ENCODE peak calls at places on chromosomes 6 and 20, in five cellular contexts. H, L, P, M and B are unnamed samples.

GRCh38 chr6:26552640-26553189 is 14.5 kb downstream of the HMGN4 start:
- DNase-seq in H (no peak), L (no peak), P (no peak), M (no peak), B (no peak)

GRCh38 chr6:113375950-113376846 is 480.9 kb upstream of the MARCKS start:
- DNase-seq in H (no peak), L (no peak), P (no peak), M (peak; percentile 88), B (no peak)

GRCh38 chr20:51404297-51405060 is 138.0 kb downstream of the NFATC2 start:
- DNase-seq in H (no peak), L (no peak), P (no peak), M (no peak), B (no peak)

GRCh38 chr6:127592964-127593363 is 16.0 kb downstream of the C6orf58 start:
- DNase-seq in H (no peak), L (no peak), P (no peak), M (no peak), B (no peak)

GRCh38 chr6:33974030-33974429 is 170.2 kb upstream of the MLN start:
- DNase-seq in H (no peak), L (no peak), P (no peak), M (no peak), B (no peak)

GRCh38 chr6:2516059-2516458 is 234.7 kb downstream of the MYLK4 start:
- DNase-seq in H (no peak), L (no peak), P (no peak), M (no peak), B (no peak)

GRCh38 chr20:46994341-46994740 is 99.7 kb downstream of the EYA2 start:
- DNase-seq in H (no peak), L (no peak), P (no peak), M (no peak), B (no peak)

GRCh38 chr6:21505574-21505990 is 88.0 kb upstream of the SOX4 start:
- DNase-seq in H (no peak), L (no peak), P (no peak), M (no peak), B (no peak)

GRCh38 chr6:44080561-44081521 is 46.4 kb downstream of the MRPL14 start:
- DNase-seq in H (no peak), L (no peak), P (no peak), M (no peak), B (no peak)

GRCh38 chr6:31037692-31038091 is 27.4 kb downstream of the MUC22 start:
- DNase-seq in H (no peak), L (no peak), P (no peak), M (peak; percentile 73), B (no peak)

GRCh38 chr6:146582857-146583256 is 15.9 kb upstream of the ADGB start:
- DNase-seq in H (no peak), L (peak; percentile 71), P (peak; percentile 48), M (no peak), B (no peak)

GRCh38 chr20:62764156-62764935 is 31.9 kb upstream of the MRGBP start:
- DNase-seq in H (no peak), L (no peak), P (no peak), M (no peak), B (no peak)

GRCh38 chr20:5884465-5885335 is 65.6 kb downstream of the TRMT6 start:
- DNase-seq in H (no peak), L (no peak), P (no peak), M (no peak), B (no peak)

GRCh38 chr6:31609519-31610406 is 5.3 kb upstream of the AIF1 start:
- DNase-seq in H (no peak), L (no peak), P (no peak), M (no peak), B (no peak)

GRCh38 chr6:125100018-125100652 is 53.4 kb upstream of the TPD52L1 start:
- DNase-seq in H (no peak), L (no peak), P (no peak), M (no peak), B (no peak)

GRCh38 chr20:58546312-58546711 is 31.1 kb upstream of the APCDD1L start:
- DNase-seq in H (no peak), L (no peak), P (peak; percentile 3), M (no peak), B (no peak)

GRCh38 chr20:48858075-48858790 is 30.4 kb upstream of the PREX1 start:
- DNase-seq in H (no peak), L (peak; percentile 54), P (peak; percentile 36), M (no peak), B (no peak)

GRCh38 chr6:168514216-168514615 is 73.2 kb downstream of the SMOC2 start:
- DNase-seq in H (peak; percentile 18), L (no peak), P (peak; percentile 78), M (no peak), B (peak; percentile 62)

GRCh38 chr6:1849686-1850580 is 240.2 kb downstream of the FOXC1 start:
- DNase-seq in H (no peak), L (no peak), P (no peak), M (no peak), B (no peak)

GRCh38 chr6:45808041-45808440 is 207.6 kb downstream of the CLIC5 start:
- DNase-seq in H (no peak), L (no peak), P (no peak), M (no peak), B (no peak)

GRCh38 chr6:167826230-167827061 is at the start of gene AFDN:
- DNase-seq in H (peak; percentile 78), L (peak; percentile 51), P (peak; percentile 86), M (peak; percentile 59), B (peak; percentile 95)

GRCh38 chr6:67680297-67680932 is 954.7 kb upstream of the ADGRB3 start:
- DNase-seq in H (no peak), L (no peak), P (no peak), M (peak; percentile 17), B (no peak)

GRCh38 chr20:62524486-62524885 is 48.7 kb upstream of the GATA5 start:
- DNase-seq in H (no peak), L (no peak), P (no peak), M (no peak), B (peak; percentile 58)

GRCh38 chr6:1491920-1492319 is 102.5 kb downstream of the FOXF2 start:
- DNase-seq in H (no peak), L (no peak), P (no peak), M (no peak), B (no peak)

GRCh38 chr6:155152211-155153076 is 111.4 kb upstream of the CLDN20 start:
- DNase-seq in H (no peak), L (no peak), P (no peak), M (no peak), B (no peak)

GRCh38 chr20:62409935-62410741 is 3.1 kb upstream of the CABLES2 start:
- DNase-seq in H (peak; percentile 79), L (no peak), P (peak; percentile 93), M (peak; percentile 22), B (peak; percentile 92)

GRCh38 chr20:6940052-6940451 is 172.6 kb downstream of the BMP2 start:
- DNase-seq in H (peak; percentile 17), L (no peak), P (peak; percentile 18), M (no peak), B (peak; percentile 18)

GRCh38 chr20:17024513-17025105 is 202.2 kb upstream of the PCSK2 start:
- DNase-seq in H (no peak), L (no peak), P (no peak), M (peak; percentile 46), B (no peak)

GRCh38 chr6:136541395-136541794 is 8.8 kb downstream of the MAP7 start:
- DNase-seq in H (no peak), L (no peak), P (no peak), M (no peak), B (no peak)

GRCh38 chr6:145929037-145929633 is 35.0 kb downstream of the SHPRH start:
- DNase-seq in H (peak; percentile 39), L (peak; percentile 52), P (no peak), M (peak; percentile 41), B (peak; percentile 3)

GRCh38 chr6:52454556-52454955 is 34.4 kb downstream of the EFHC1 start:
- DNase-seq in H (no peak), L (no peak), P (no peak), M (peak; percentile 17), B (no peak)

GRCh38 chr6:69584913-69585729 is 211.7 kb downstream of the LMBRD1 start:
- DNase-seq in H (no peak), L (no peak), P (no peak), M (peak; percentile 5), B (peak; percentile 77)

GRCh38 chr20:47489448-47489872 is 12.2 kb upstream of the NCOA3 start:
- DNase-seq in H (no peak), L (peak; percentile 62), P (peak; percentile 36), M (no peak), B (no peak)

GRCh38 chr6:105137388-105137787 is 42.4 kb downstream of the POPDC3 start:
- DNase-seq in H (no peak), L (peak; percentile 24), P (peak; percentile 33), M (peak; percentile 34), B (peak; percentile 61)